ENCODE peak calls at places on chromosomes 4 and X, in eight cellular contexts. C is endothelial cell, A is foreskin fibroblast, D is GM20000, M is mesothelial cell of epicardium, O is A549, W is left lung, I is astrocyte of the spinal cord. S is an unnamed sample.

GRCh38 chr4:126733301-126733700 is 899.5 kb upstream of the INTU start:
- DNase-seq in C (no peak), O (no peak), D (no peak), I (no peak), M (no peak), A (no peak), W (no peak), S (no peak)

GRCh38 chrX:41889317-41890025 is 33.9 kb downstream of the CASK start:
- DNase-seq in D (no peak), M (no peak), O (peak; percentile 6), A (peak; percentile 56), C (no peak), W (no peak), I (peak; percentile 24), S (no peak)

GRCh38 chr4:74218201-74218600 is 60.3 kb downstream of the MTHFD2L start:
- DNase-seq in C (no peak), A (peak; percentile 6), O (no peak), D (no peak), I (peak; percentile 56), M (no peak), W (no peak), S (no peak)

GRCh38 chr4:112604590-112604989 is 32.1 kb downstream of the ZGRF1 start:
- DNase-seq in I (peak; percentile 68), C (peak; percentile 63), A (peak; percentile 79), O (peak; percentile 48), D (peak; percentile 53), W (no peak), M (no peak), S (peak; percentile 39)

GRCh38 chr4:109702950-109703663 is at the start of gene CASP6:
- DNase-seq in C (peak; percentile 81), A (peak; percentile 89), O (peak; percentile 54), D (peak; percentile 85), I (peak; percentile 76), M (peak; percentile 47), W (peak; percentile 98), S (peak; percentile 82)

GRCh38 chr4:145183023-145183422 is 2.6 kb upstream of the OTUD4 start:
- DNase-seq in M (no peak), A (peak; percentile 25), I (no peak), O (no peak), W (no peak), C (no peak), D (no peak), S (no peak)

GRCh38 chr4:159389756-159390155 is 286.9 kb downstream of the RAPGEF2 start:
- DNase-seq in M (no peak), C (no peak), O (no peak), I (no peak), W (peak; percentile 60), D (no peak), A (no peak), S (no peak)

GRCh38 chr4:159455675-159456235 is 352.9 kb downstream of the RAPGEF2 start:
- DNase-seq in D (peak; percentile 34), C (peak; percentile 48), A (peak; percentile 53), W (no peak), M (no peak), I (peak; percentile 73), O (peak; percentile 49), S (peak; percentile 26)

GRCh38 chrX:30649859-30650258 is 3.4 kb upstream of the GK start:
- DNase-seq in O (no peak), W (no peak), M (no peak), A (no peak), I (no peak), D (peak; percentile 22), C (no peak), S (no peak)

GRCh38 chr4:110544594-110544993 is 68.6 kb downstream of the ENPEP start:
- DNase-seq in D (no peak), M (no peak), W (no peak), O (no peak), I (no peak), C (no peak), A (no peak), S (no peak)

GRCh38 chr4:10157478-10158354 is 41.1 kb upstream of the WDR1 start:
- DNase-seq in D (peak; percentile 82), I (peak; percentile 68), O (peak; percentile 58), A (peak; percentile 80), W (no peak), M (peak; percentile 27), C (peak; percentile 53), S (peak; percentile 60)

GRCh38 chrX:148530464-148531077 is 30.2 kb downstream of the AFF2 start:
- DNase-seq in W (no peak), C (no peak), A (peak; percentile 16), I (peak; percentile 39), D (no peak), M (no peak), O (no peak), S (peak; percentile 16)

GRCh38 chrX:143095841-143096240 is 70.1 kb downstream of the SPANXN4 start:
- DNase-seq in I (no peak), O (no peak), A (no peak), D (no peak), C (no peak), M (no peak), W (no peak), S (no peak)

GRCh38 chr4:118281611-118282442 is 71.0 kb downstream of the PRSS12 start:
- DNase-seq in D (no peak), W (no peak), C (no peak), I (peak; percentile 67), M (no peak), O (no peak), A (peak; percentile 82), S (no peak)

DNA sequence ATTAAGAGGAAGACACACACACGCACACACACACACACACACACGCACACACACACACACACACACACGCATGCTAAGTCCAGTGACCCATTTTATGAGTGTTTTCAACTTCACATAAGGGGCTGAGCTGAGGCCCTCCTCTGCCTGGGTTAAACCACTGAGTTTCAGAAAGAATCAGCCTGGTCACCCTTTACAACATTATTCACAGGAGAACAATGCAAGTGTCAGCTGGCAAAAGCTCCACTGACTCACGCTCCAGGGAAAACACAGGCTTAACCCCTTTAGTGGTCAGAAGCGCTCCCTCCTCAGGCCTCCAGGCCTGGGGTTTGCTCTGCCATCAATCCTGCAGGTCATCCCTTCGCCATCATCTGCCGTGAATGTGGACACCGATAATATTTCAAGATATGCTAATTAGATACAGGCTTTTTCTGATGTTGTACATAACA is 46.9 kb downstream of the ACOX3 start:
- DNase-seq in A (peak; percentile 98), I (peak; percentile 97), C (no peak), D (no peak), W (peak; percentile 7), M (no peak), O (peak; percentile 52), S (no peak)
- TF ChIP-seq CTCF in A (peak; percentile 15), I (peak; percentile 30), C (no peak), D (no peak), W (no peak), M (no peak), O (no peak), S (no peak)

GRCh38 chrX:123731987-123732678 is 719 bp downstream of the THOC2 start:
- DNase-seq in W (peak; percentile 78), C (peak; percentile 3), M (no peak), A (peak; percentile 42), I (peak; percentile 24), D (no peak), O (peak; percentile 27), S (no peak)

GRCh38 chrX:123731258-123731986 is 1.4 kb downstream of the THOC2 start:
- DNase-seq in A (peak; percentile 40), C (no peak), I (peak; percentile 25), D (peak; percentile 7), M (no peak), W (no peak), O (peak; percentile 21), S (peak; percentile 56)

GRCh38 chrX:123736333-123736921 is 3.6 kb upstream of the THOC2 start:
- DNase-seq in M (no peak), I (peak; percentile 19), O (no peak), C (no peak), D (no peak), A (peak; percentile 88), W (no peak), S (no peak)

GRCh38 chrX:123728554-123728953 is 4.3 kb downstream of the THOC2 start:
- DNase-seq in D (no peak), C (no peak), M (no peak), I (no peak), A (no peak), O (no peak), W (no peak), S (no peak)

DNA sequence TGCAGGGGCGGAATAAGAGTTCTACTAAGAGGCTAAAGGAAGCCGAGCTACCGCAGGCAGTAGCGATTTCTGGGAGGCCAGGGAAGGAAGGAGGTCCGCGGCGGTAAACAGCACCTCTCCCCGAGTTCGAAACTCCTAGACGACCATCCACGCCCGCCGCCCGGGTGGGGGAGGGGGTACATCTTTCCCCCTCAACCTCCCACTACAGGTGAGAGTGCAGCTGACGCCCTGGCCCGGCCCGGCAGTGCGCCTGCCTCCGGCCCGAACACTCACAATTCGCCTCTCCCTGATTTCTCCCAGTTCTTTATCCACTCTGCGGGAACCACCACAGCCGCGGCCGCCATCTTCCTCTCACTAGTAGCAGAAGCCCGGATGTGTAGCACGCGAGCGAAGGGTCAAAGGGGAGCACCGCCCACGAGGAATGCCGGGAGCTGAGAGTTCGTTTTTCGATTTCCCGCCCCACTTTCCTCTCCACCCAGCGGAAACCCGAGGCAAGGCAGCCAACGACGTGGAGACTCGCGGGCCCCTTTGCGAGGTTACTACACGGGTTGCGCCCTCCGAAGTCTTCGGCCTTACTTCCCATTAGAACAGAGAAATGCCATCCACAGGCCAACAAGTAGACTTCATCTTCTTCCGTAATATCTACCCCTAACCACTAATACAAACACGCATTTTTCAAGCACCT is at the start of gene THOC2:
- DNase-seq in D (peak; percentile 81), M (peak; percentile 40), A (peak; percentile 93), C (peak; percentile 69), O (peak; percentile 77), I (peak; percentile 82), W (peak; percentile 92), S (peak; percentile 83)
- TF ChIP-seq CTCF in D (no peak), M (no peak), A (peak; percentile 22), C (no peak), O (no peak), I (peak; percentile 31), W (peak; percentile 53), S (no peak)

DNA sequence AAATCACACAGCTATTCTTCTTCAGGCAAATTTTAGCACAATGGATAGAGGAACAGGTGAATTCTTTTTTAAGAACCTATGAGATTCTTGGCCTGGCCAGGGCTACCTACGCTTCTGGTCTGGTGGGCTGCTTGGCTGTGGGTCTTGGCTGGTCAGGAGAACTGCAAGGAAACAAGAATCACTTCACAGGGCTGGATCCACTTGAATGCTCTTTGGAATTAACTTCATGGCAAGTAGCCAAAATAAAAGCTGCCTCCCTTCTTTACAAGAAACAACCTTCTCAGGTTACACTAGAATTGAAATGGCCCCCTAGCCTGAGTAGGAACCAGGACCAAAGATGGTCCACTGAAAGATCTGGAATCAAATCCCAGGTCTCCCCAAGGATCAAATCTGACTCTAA is 519.1 kb downstream of the IQCM start:
- DNase-seq in C (no peak), D (no peak), A (no peak), M (no peak), O (no peak), I (peak; percentile 7), W (no peak), S (no peak)
- TF ChIP-seq CTCF in C (no peak), D (no peak), A (no peak), M (no peak), O (no peak), I (no peak), W (no peak), S (no peak)

DNA sequence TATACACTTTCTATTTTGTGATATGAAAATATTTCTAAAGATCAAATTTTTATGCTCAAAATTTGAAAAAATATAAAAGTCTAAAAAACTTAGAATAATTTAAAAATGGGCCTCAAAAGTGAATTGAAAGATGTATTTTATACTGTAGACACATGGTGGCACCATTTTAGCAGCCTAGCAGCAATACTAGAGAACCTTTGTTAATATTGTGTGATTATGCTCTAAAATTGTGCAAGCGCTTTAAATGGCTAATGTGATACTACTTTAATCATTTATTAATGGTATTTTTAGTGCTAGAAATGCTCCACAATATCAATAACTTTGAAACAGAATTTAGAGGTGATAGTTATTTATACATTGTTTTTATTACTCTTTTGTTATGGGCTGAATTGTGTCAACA is 3.7 kb upstream of the GUF1 start:
- DNase-seq in A (peak; percentile 14), O (no peak), D (no peak), C (no peak), W (no peak), M (no peak), I (no peak), S (no peak)
- TF ChIP-seq CTCF in A (no peak), O (no peak), D (no peak), C (no peak), W (no peak), M (peak; percentile 14), I (no peak), S (peak; percentile 21)

S was measured in activated CD8-positive, alpha-beta T cell treated with anti-CD3 and anti-CD28 coated beads for 36 hours.